ENCODE peak calls at places on chromosomes 4 and X, in nine cellular contexts. U is Karpas-422; K is GM23338; S is NCI-H2081; C is activated CD4-positive, alpha-beta T cell treated with anti-CD3 and anti-CD28 coated beads for 36 hours; G is WTC11; Y is B cell; Q is activated B cell treated with CpG ODN at 0.5 μM for 24 hours; B is GM12891. P is an unnamed sample.

GRCh38 chrX:8037593-8038348 is 110.6 kb upstream of the PNPLA4 start:
- DNase-seq in U (no peak), K (peak; percentile 9), S (no peak), C (no peak), G (no peak), Y (no peak), Q (no peak), B (no peak), P (no peak)

GRCh38 chr4:10706236-10706635 is 21.7 kb upstream of the CLNK start:
- DNase-seq in U (no peak), K (no peak), S (no peak), C (no peak), G (no peak), Y (no peak), Q (no peak), B (no peak), P (no peak)

GRCh38 chrX:119410027-119410819 is 11.1 kb downstream of the SLC25A43 start:
- DNase-seq in U (no peak), K (no peak), S (no peak), C (no peak), G (no peak), Y (no peak), Q (no peak), B (no peak), P (peak; percentile 82)

GRCh38 chr4:82431026-82431745 is 796 bp downstream of the ENOPH1 start:
- DNase-seq in U (peak; percentile 56), K (peak; percentile 69), S (peak; percentile 51), C (peak; percentile 69), G (peak; percentile 60), Y (peak; percentile 63), Q (peak; percentile 38), B (peak; percentile 14), P (peak; percentile 10)

GRCh38 chr4:4502694-4503311 is 39.0 kb downstream of the STX18 start:
- DNase-seq in U (no peak), K (no peak), S (no peak), C (peak; percentile 55), G (no peak), Y (peak; percentile 16), Q (no peak), B (no peak), P (no peak)

GRCh38 chr4:54229631-54230478 is 762 bp downstream of the PDGFRA start:
- DNase-seq in U (no peak), K (peak; percentile 64), S (no peak), C (peak; percentile 25), G (peak; percentile 38), Y (peak; percentile 8), Q (no peak), B (no peak), P (no peak)

GRCh38 chrX:109966246-109966645 is 36.7 kb upstream of the TMEM164 start:
- DNase-seq in U (no peak), K (no peak), S (no peak), C (no peak), G (no peak), Y (no peak), Q (no peak), B (no peak), P (no peak)

GRCh38 chr4:112813790-112814189 is 176.8 kb downstream of the LARP7 start:
- DNase-seq in U (no peak), K (no peak), S (no peak), C (peak; percentile 16), G (no peak), Y (no peak), Q (no peak), B (no peak), P (peak; percentile 19)

GRCh38 chrX:31547816-31548215 is 476.0 kb upstream of the FTHL17 start:
- DNase-seq in U (no peak), K (no peak), S (no peak), C (no peak), G (no peak), Y (no peak), Q (no peak), B (no peak), P (no peak)